ENCODE peak calls at places on chromosomes 2 and 18, in five cellular contexts. T, N, G, J and A are unnamed samples.

GRCh38 chr2:12932192-12932591 is 215.5 kb downstream of the TRIB2 start:
- DNase-seq in T (no peak), N (no peak), G (no peak), J (no peak), A (no peak)

GRCh38 chr2:189328451-189329249 is 112.6 kb upstream of the WDR75 start:
- DNase-seq in T (no peak), N (no peak), G (no peak), J (no peak), A (no peak)

GRCh38 chr2:8691859-8692437 is 10.1 kb downstream of the ID2 start:
- DNase-seq in T (no peak), N (no peak), G (no peak), J (no peak), A (no peak)

GRCh38 chr2:123894167-123894566 is 130.9 kb upstream of the CNTNAP5 start:
- DNase-seq in T (no peak), N (no peak), G (no peak), J (no peak), A (no peak)

GRCh38 chr2:236637691-236638569 is 68.3 kb downstream of the ACKR3 start:
- DNase-seq in T (no peak), N (no peak), G (no peak), J (no peak), A (no peak)

GRCh38 chr2:217075225-217075802 is 215.4 kb upstream of the TNP1 start:
- DNase-seq in T (no peak), N (no peak), G (no peak), J (no peak), A (no peak)

GRCh38 chr18:9944805-9945204 is 31.0 kb downstream of the VAPA start:
- DNase-seq in T (no peak), N (no peak), G (no peak), J (no peak), A (no peak)

GRCh38 chr2:240988571-240989271 is 9.7 kb upstream of the SNED1 start:
- DNase-seq in T (no peak), N (no peak), G (no peak), J (no peak), A (no peak)

GRCh38 chr2:157336137-157336721 is 10.6 kb upstream of the ERMN start:
- DNase-seq in T (no peak), N (no peak), G (peak), J (peak), A (no peak)

GRCh38 chr2:230998882-230999281 is 3.0 kb downstream of the SPATA3 start:
- DNase-seq in T (no peak), N (no peak), G (no peak), J (no peak), A (no peak)

GRCh38 chr2:26704441-26704977 is 12.0 kb downstream of the KCNK3 start:
- DNase-seq in T (peak), N (no peak), G (no peak), J (no peak), A (no peak)

GRCh38 chr18:22831441-22831904 is 101.7 kb upstream of the RBBP8 start:
- DNase-seq in T (no peak), N (no peak), G (no peak), J (no peak), A (no peak)

GRCh38 chr18:5895300-5895885 is at the start of gene TMEM200C:
- DNase-seq in T (no peak), N (no peak), G (peak), J (no peak), A (no peak)

GRCh38 chr18:59988098-59988706 is 88.4 kb downstream of the PMAIP1 start:
- DNase-seq in T (no peak), N (no peak), G (peak), J (peak), A (peak)

GRCh38 chr18:57542801-57543427 is 43.6 kb downstream of the FECH start:
- DNase-seq in T (peak), N (no peak), G (no peak), J (no peak), A (no peak)

GRCh38 chr2:54546925-54547324 is 90.8 kb downstream of the SPTBN1 start:
- DNase-seq in T (no peak), N (no peak), G (no peak), J (no peak), A (no peak)

GRCh38 chr2:18402-19271 is 27.7 kb downstream of the FAM110C start:
- DNase-seq in T (no peak), N (no peak), G (no peak), J (no peak), A (no peak)

GRCh38 chr18:73355076-73355475 is 487.3 kb upstream of the NETO1 start:
- DNase-seq in T (no peak), N (no peak), G (no peak), J (no peak), A (no peak)